ENCODE peak calls at places on chromosomes 7 and 10, in four cellular contexts. Z, P, X and Y are unnamed samples.

GRCh38 chr7:150931199-150931869 is 46.8 kb downstream of the KCNH2 start:
- DNase-seq in P (no peak), Z (no peak), X (peak), Y (peak)

GRCh38 chr10:69408318-69409175 is 8.2 kb downstream of the TACR2 start:
- DNase-seq in X (peak), Z (peak), P (peak), Y (peak)

GRCh38 chr7:100885440-100886141 is 3.9 kb downstream of the UFSP1 start:
- DNase-seq in Z (no peak), X (no peak), P (no peak), Y (peak)

GRCh38 chr7:44144968-44145418 is 3.9 kb upstream of the MYL7 start:
- DNase-seq in X (no peak), Z (no peak), P (no peak), Y (no peak)

GRCh38 chr10:25113231-25114035 is 61.4 kb upstream of the GPR158 start:
- DNase-seq in P (peak), Z (peak), X (peak), Y (peak)

GRCh38 chr10:6918305-6918704 is 338.2 kb upstream of the PRKCQ start:
- DNase-seq in X (no peak), Z (peak), P (no peak), Y (peak)

GRCh38 chr10:129888784-129889616 is 75.1 kb downstream of the EBF3 start:
- DNase-seq in X (peak), P (peak), Z (peak), Y (peak)

GRCh38 chr10:22607261-22607660 is 107.1 kb downstream of the PIP4K2A start:
- DNase-seq in X (peak), Z (no peak), P (no peak), Y (no peak)

GRCh38 chr10:77164616-77165311 is 472.8 kb downstream of the KCNMA1 start:
- DNase-seq in X (no peak), Z (no peak), P (no peak), Y (no peak)

GRCh38 chr10:35340975-35341374 is 4.7 kb downstream of the CCNY start:
- DNase-seq in Z (no peak), X (peak), P (no peak), Y (peak)

GRCh38 chr7:129389829-129390228 is 44.4 kb upstream of the STRIP2 start:
- DNase-seq in P (no peak), X (no peak), Z (no peak), Y (no peak)

GRCh38 chr10:44245601-44245938 is 139.3 kb downstream of the CXCL12 start:
- DNase-seq in P (no peak), X (peak), Z (no peak), Y (no peak)

GRCh38 chr7:91759205-91759863 is 121.2 kb downstream of the MTERF1 start:
- DNase-seq in X (peak), P (no peak), Z (no peak), Y (no peak)

GRCh38 chr10:116785282-116785681 is 42.9 kb upstream of the HSPA12A start:
- DNase-seq in P (no peak), X (no peak), Z (no peak), Y (no peak)

GRCh38 chr7:96612034-96612433 is 97.6 kb downstream of the SEM1 start:
- DNase-seq in X (no peak), Z (no peak), P (peak), Y (no peak)

GRCh38 chr7:70371652-70372051 is 760.3 kb upstream of the GALNT17 start:
- DNase-seq in Z (no peak), X (no peak), P (no peak), Y (no peak)

GRCh38 chr10:97711640-97712267 is 1.8 kb upstream of the MARVELD1 start:
- DNase-seq in X (no peak), P (no peak), Z (no peak), Y (no peak)

GRCh38 chr7:30091431-30092386 is 43.1 kb upstream of the MTURN start:
- DNase-seq in P (peak), Z (no peak), X (no peak), Y (no peak)

GRCh38 chr7:2965745-2966270 is 77.9 kb downstream of the CARD11 start:
- DNase-seq in P (no peak), Z (no peak), X (no peak), Y (no peak)

GRCh38 chr10:51629969-51630617 is 69.3 kb downstream of the CSTF2T start:
- DNase-seq in P (no peak), X (no peak), Z (no peak), Y (no peak)

GRCh38 chr10:119862524-119862923 is 10.1 kb downstream of the MCMBP start:
- DNase-seq in P (no peak), Z (no peak), X (no peak), Y (no peak)

GRCh38 chr10:11253397-11254002 is 235.8 kb downstream of the CELF2 start:
- DNase-seq in Z (no peak), X (no peak), P (no peak), Y (no peak)

GRCh38 chr7:157548691-157549265 is 212.0 kb downstream of the DNAJB6 start:
- DNase-seq in P (no peak), X (no peak), Z (no peak), Y (no peak)

GRCh38 chr7:98930464-98930863 is 52.1 kb downstream of the TRRAP start:
- DNase-seq in P (no peak), Z (no peak), X (no peak), Y (peak)

GRCh38 chr10:3538850-3539531 is 246.0 kb downstream of the KLF6 start:
- DNase-seq in P (peak), Z (no peak), X (no peak), Y (peak)

GRCh38 chr7:131538791-131539179 is 17.6 kb downstream of the PODXL start:
- DNase-seq in Z (no peak), P (no peak), X (no peak), Y (no peak)

GRCh38 chr10:7788640-7789335 is 811 bp downstream of the ATP5F1C start:
- DNase-seq in X (peak), Z (peak), P (peak), Y (no peak)

GRCh38 chr7:132112632-132113031 is 463.6 kb downstream of the PLXNA4 start:
- DNase-seq in X (no peak), P (no peak), Z (no peak), Y (no peak)

GRCh38 chr10:125742465-125742864 is 23.0 kb downstream of the EDRF1 start:
- DNase-seq in X (no peak), P (no peak), Z (peak), Y (no peak)
- TF ChIP-seq CTCF in X (no peak), P (no peak), Z (peak), Y (no peak)

GRCh38 chr7:26201261-26202018 is at the start of gene CBX3:
- DNase-seq in X (peak), Z (peak), P (peak), Y (peak)

GRCh38 chr7:26200113-26200443 is 468 bp downstream of the HNRNPA2B1 start:
- DNase-seq in X (peak), P (peak), Z (peak), Y (peak)

GRCh38 chr7:26200444-26201260 is at the start of gene HNRNPA2B1:
- DNase-seq in X (peak), P (peak), Z (peak), Y (peak)

GRCh38 chr7:26199301-26200112 is 1.0 kb downstream of the HNRNPA2B1 start:
- DNase-seq in Z (peak), X (peak), P (no peak), Y (peak)

DNA sequence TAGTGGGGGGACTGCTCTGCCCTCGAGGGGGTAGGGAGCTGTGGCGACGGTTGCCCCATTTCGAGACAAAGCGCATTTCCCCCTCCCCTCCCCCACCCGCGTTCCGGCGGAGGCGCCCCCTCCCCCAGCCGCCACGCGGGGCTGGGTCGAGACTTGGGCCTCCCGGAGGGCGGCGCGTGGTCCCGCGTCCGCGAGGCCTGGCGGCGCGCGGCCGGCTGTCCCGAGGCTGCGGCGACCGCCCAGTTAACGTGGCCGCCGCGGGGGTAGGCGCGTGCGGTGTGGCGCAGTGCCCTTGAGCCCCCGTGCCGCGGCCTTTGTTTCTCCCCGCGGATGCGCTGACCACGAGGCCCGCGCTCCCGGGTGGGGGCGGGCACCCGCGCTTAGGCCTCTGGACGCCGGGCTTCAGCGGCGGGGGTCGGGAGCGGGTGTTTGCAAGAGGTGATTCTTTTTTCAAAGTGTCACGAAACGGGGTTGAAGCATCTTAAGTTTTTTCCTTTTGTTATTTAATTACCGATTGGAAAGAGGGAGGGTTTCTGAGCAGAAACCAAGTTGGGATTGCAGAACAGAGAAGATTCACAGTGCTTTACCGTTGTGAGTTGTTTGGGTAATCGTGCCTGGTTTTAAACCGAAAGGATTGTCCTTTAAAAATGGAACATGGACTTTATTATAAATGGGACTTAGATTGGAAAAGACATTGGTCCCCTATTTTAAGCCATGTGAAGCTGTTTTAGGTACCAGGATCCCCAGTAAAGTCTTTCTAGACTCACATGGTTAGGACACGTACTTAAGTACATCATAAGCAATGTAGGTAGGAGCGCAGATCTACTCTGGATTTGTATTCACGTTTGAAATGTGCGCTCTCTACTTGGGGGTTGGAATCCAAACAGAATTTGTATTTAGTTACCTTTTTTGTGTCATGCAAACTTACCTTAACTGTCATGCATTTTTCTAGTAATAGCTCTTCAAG is 757 bp downstream of the CBX3 start:
- DNase-seq in P (no peak), Z (peak), X (peak), Y (peak)
- TF ChIP-seq CTCF in P (no peak), Z (no peak), X (no peak), Y (no peak)

DNA sequence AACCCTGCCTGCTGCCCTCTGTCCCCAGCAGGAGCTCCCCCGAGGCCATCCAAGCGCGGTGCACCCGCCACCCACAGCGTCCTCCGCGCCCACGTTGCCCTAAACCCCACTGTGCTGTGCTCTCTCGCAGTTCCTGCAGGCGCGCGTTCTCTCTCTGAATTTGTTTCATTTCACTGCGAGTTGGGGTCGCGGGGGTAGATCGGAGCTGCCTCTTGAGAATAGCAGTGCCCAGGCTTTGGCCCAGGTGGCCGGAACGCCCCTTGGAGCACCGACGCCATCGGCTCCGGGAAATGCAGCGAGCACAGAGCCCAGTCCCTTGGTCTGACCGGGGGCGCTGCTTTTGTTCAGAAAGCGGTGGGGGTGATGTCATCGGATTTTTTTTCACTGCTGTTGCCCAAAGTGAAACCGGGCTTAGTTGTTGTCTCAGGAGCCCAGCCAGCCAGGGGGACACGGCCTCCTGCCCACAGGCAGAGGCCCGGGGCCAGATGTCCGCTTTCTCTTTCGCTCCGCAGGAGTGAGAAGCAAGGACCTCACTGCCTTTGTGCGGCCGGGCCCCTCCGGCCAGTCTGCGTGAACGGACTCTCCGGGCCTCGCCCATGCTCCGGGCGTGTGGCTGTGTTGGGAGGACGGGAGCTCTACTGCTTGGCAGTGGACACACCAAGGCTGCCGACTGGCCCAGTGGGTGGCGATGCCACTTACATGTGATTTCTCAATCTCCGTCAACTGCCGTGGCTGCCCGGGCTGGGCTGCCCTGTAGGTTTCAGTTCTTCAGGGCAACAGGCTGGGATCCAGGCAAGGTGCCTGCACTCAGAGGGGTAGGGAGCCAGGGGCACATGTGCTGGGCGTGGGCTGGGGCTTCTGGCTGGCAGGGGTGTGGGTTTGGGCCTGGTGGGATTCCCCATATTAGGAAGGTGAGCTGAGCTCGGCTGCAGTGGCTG is 43.2 kb downstream of the FOXK1 start:
- DNase-seq in P (peak), Z (no peak), X (peak), Y (peak)
- TF ChIP-seq CTCF in P (no peak), Z (no peak), X (peak), Y (no peak)

DNA sequence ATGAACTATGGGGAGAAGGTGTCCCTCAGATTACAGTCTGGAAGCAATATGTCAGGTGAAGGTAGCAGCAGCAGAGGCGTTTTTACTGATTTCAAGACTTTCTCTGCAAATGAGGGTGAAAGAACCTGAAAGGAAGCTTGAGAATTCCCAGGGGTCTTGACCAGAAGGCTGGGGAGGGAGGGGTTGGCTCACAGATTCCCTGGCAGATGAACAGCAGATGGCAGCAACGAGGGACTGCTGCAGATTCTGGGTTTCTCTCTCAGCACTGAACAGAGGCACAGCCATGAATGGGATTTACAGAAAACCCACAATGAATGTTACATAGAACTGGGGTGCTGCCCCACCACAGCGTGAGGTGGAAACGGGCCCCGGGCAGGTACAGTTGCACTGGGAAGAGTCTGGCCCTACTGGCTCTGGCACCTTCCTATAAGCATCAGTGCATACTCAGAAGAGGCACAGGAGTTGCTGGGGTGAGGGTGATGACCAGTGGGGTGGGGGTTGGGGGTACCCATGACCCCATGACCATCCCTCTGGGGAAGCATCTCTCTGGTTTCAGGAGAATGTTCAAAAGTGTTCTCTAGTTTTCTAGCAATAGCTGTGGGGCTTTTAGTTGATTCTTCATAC is 317.8 kb downstream of the SH2D4B start:
- DNase-seq in P (peak), X (peak), Z (peak), Y (no peak)
- TF ChIP-seq CTCF in P (no peak), X (no peak), Z (peak), Y (no peak)

DNA sequence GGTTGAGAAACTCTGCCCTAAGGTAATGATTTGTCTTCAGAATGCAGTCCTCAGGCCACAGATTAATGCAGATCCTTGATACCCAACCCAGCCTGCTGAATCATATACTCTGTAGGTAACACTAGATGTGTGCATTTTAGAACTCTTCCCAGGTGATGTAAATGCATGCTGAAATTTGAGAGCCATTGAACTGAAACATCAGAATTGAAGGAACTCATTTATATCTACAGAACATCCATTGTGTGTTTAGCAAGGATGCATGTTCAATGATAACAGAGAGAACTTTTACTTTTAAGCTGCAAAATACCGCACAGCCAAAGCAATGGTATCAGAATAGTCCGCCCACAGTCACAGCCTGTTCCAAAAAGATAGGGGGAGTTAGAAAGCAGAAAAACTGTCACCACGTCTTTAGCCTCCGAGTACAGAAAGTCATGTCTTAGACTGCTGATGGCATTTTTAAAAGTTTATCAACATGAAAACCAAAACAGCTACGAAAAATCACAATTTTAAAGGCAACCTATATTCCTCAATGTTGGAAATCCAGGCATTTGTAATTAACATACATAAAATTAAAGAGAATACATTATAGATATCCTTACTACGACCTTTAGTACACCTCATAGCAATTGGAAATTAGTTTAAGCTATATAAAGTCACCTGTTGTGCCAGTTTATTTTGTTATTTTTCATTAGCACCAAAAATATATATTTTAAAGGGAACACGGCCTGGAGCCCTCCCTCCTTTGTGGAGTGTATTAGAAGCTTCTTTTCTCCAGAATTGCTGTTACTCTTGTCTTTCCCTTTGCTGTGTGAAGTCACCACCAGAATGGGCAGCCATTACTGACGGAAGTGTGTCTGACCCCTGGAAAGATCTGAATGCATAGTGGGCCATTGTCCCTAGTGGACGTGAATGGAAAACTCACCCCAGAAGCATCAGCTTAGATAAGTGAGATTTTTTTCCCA is 65.8 kb upstream of the PRKAR2B start:
- DNase-seq in Z (no peak), P (no peak), X (no peak), Y (no peak)
- TF ChIP-seq CTCF in Z (peak), P (no peak), X (peak), Y (no peak)